ENCODE peak calls at places on chromosome 9, in eight cellular contexts. One of them, this sample, is unnamed.

GRCh38 chr9:136945333-136946227 is 537 bp downstream of the C8G start:
- DNase-seq in HCT116: no peak
- DNase-seq in BE2C: no peak
- DNase-seq in lower leg skin: no peak
- DNase-seq in fibroblast of pulmonary artery: no peak
- DNase-seq in body of pancreas: no peak
- DNase-seq in psoas muscle: peak
- DNase-seq in ovary: no peak
- DNase-seq in this sample: no peak

GRCh38 chr9:29691145-29691544 is 2117.9 kb upstream of the C9orf72 start:
- DNase-seq in HCT116: no peak
- DNase-seq in BE2C: no peak
- DNase-seq in lower leg skin: no peak
- DNase-seq in fibroblast of pulmonary artery: no peak
- DNase-seq in body of pancreas: peak
- DNase-seq in psoas muscle: no peak
- DNase-seq in ovary: no peak
- DNase-seq in this sample: no peak

GRCh38 chr9:4994166-4994890 is 9.3 kb downstream of the JAK2 start:
- DNase-seq in HCT116: no peak
- DNase-seq in BE2C: no peak
- DNase-seq in lower leg skin: no peak
- DNase-seq in fibroblast of pulmonary artery: no peak
- DNase-seq in body of pancreas: no peak
- DNase-seq in psoas muscle: no peak
- DNase-seq in ovary: no peak
- DNase-seq in this sample: no peak

GRCh38 chr9:116842658-116843057 is 155.6 kb downstream of the TRIM32 start:
- DNase-seq in HCT116: no peak
- DNase-seq in BE2C: no peak
- DNase-seq in lower leg skin: no peak
- DNase-seq in fibroblast of pulmonary artery: no peak
- DNase-seq in body of pancreas: no peak
- DNase-seq in psoas muscle: no peak
- DNase-seq in ovary: no peak
- DNase-seq in this sample: no peak

GRCh38 chr9:96344458-96345180 is 38.9 kb downstream of the SLC35D2 start:
- DNase-seq in HCT116: peak
- DNase-seq in BE2C: peak
- DNase-seq in lower leg skin: peak
- DNase-seq in fibroblast of pulmonary artery: peak
- DNase-seq in body of pancreas: peak
- DNase-seq in psoas muscle: peak
- DNase-seq in ovary: peak
- DNase-seq in this sample: peak

GRCh38 chr9:84397151-84397728 is 56.7 kb upstream of the SLC28A3 start:
- DNase-seq in HCT116: peak
- DNase-seq in BE2C: peak
- DNase-seq in lower leg skin: peak
- DNase-seq in fibroblast of pulmonary artery: peak
- DNase-seq in body of pancreas: peak
- DNase-seq in psoas muscle: peak
- DNase-seq in ovary: peak
- DNase-seq in this sample: peak

GRCh38 chr9:93503381-93503780 is 50.0 kb upstream of the FAM120AOS start:
- DNase-seq in HCT116: no peak
- DNase-seq in BE2C: no peak
- DNase-seq in lower leg skin: no peak
- DNase-seq in fibroblast of pulmonary artery: no peak
- DNase-seq in body of pancreas: no peak
- DNase-seq in psoas muscle: no peak
- DNase-seq in ovary: no peak
- DNase-seq in this sample: no peak

GRCh38 chr9:28758971-28759370 is 1185.7 kb upstream of the C9orf72 start:
- DNase-seq in HCT116: no peak
- DNase-seq in BE2C: no peak
- DNase-seq in lower leg skin: no peak
- DNase-seq in fibroblast of pulmonary artery: no peak
- DNase-seq in body of pancreas: no peak
- DNase-seq in psoas muscle: no peak
- DNase-seq in ovary: no peak
- DNase-seq in this sample: no peak

GRCh38 chr9:98016137-98016680 is 33.1 kb downstream of the ANP32B start:
- DNase-seq in HCT116: no peak
- DNase-seq in BE2C: no peak
- DNase-seq in lower leg skin: no peak
- DNase-seq in fibroblast of pulmonary artery: no peak
- DNase-seq in body of pancreas: no peak
- DNase-seq in psoas muscle: no peak
- DNase-seq in ovary: no peak
- DNase-seq in this sample: no peak

GRCh38 chr9:123364241-123364824 is 8.3 kb downstream of the CRB2 start:
- DNase-seq in HCT116: no peak
- DNase-seq in BE2C: no peak
- DNase-seq in lower leg skin: no peak
- DNase-seq in fibroblast of pulmonary artery: peak
- DNase-seq in body of pancreas: no peak
- DNase-seq in psoas muscle: no peak
- DNase-seq in ovary: peak
- DNase-seq in this sample: peak

GRCh38 chr9:16726718-16727451 is 143.6 kb downstream of the BNC2 start:
- DNase-seq in HCT116: no peak
- DNase-seq in BE2C: peak
- DNase-seq in lower leg skin: peak
- DNase-seq in fibroblast of pulmonary artery: peak
- DNase-seq in body of pancreas: peak
- DNase-seq in psoas muscle: peak
- DNase-seq in ovary: peak
- DNase-seq in this sample: peak

GRCh38 chr9:33239922-33240321 is at the start of gene SPINK4:
- DNase-seq in HCT116: no peak
- DNase-seq in BE2C: peak
- DNase-seq in lower leg skin: no peak
- DNase-seq in fibroblast of pulmonary artery: no peak
- DNase-seq in body of pancreas: no peak
- DNase-seq in psoas muscle: peak
- DNase-seq in ovary: no peak
- DNase-seq in this sample: peak

GRCh38 chr9:2859776-2860379 is 16.0 kb upstream of the PUM3 start:
- DNase-seq in HCT116: peak
- DNase-seq in BE2C: peak
- DNase-seq in lower leg skin: no peak
- DNase-seq in fibroblast of pulmonary artery: peak
- DNase-seq in body of pancreas: peak
- DNase-seq in psoas muscle: peak
- DNase-seq in ovary: peak
- DNase-seq in this sample: peak

GRCh38 chr9:96014078-96014477 is 138.6 kb downstream of the ERCC6L2 start:
- DNase-seq in HCT116: no peak
- DNase-seq in BE2C: no peak
- DNase-seq in lower leg skin: no peak
- DNase-seq in fibroblast of pulmonary artery: no peak
- DNase-seq in body of pancreas: no peak
- DNase-seq in psoas muscle: no peak
- DNase-seq in ovary: no peak
- DNase-seq in this sample: no peak

GRCh38 chr9:7791364-7791763 is 8.2 kb downstream of the DMAC1 start:
- DNase-seq in HCT116: no peak
- DNase-seq in BE2C: peak
- DNase-seq in lower leg skin: no peak
- DNase-seq in fibroblast of pulmonary artery: no peak
- DNase-seq in body of pancreas: no peak
- DNase-seq in psoas muscle: no peak
- DNase-seq in ovary: no peak
- DNase-seq in this sample: no peak

GRCh38 chr9:127214421-127215265 is 49.9 kb upstream of the GARNL3 start:
- DNase-seq in HCT116: peak
- DNase-seq in BE2C: peak
- DNase-seq in lower leg skin: no peak
- DNase-seq in fibroblast of pulmonary artery: peak
- DNase-seq in body of pancreas: peak
- DNase-seq in psoas muscle: no peak
- DNase-seq in ovary: peak
- DNase-seq in this sample: peak

GRCh38 chr9:935348-935965 is 41.0 kb upstream of the DMRT3 start:
- DNase-seq in HCT116: no peak
- DNase-seq in BE2C: peak
- DNase-seq in lower leg skin: no peak
- DNase-seq in fibroblast of pulmonary artery: peak
- DNase-seq in body of pancreas: peak
- DNase-seq in psoas muscle: no peak
- DNase-seq in ovary: no peak
- DNase-seq in this sample: peak

GRCh38 chr9:130630506-130631330 is 33.7 kb upstream of the PRDM12 start:
- DNase-seq in HCT116: no peak
- DNase-seq in BE2C: no peak
- DNase-seq in lower leg skin: no peak
- DNase-seq in fibroblast of pulmonary artery: no peak
- DNase-seq in body of pancreas: no peak
- DNase-seq in psoas muscle: no peak
- DNase-seq in ovary: no peak
- DNase-seq in this sample: no peak

DNA sequence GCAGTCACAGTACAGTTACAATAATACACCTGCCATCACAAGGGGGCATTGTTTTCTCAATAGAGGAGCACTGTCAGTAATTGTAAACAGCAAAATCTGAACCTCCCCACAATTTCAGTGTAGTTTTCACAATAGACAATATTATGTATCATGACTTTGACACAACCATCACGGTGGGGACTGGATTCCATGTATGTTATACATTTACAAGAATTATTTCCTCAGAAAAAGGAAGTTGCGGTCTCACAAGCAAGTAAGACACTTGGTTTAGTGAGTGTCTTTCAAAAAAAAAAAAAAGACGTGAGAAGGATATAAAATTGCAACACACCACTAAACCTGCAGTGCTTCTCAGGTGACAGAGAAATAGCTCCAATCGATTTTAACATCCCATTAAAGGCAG is 586.2 kb downstream of the PTPRD start:
- DNase-seq in HCT116: no peak
- DNase-seq in BE2C: no peak
- DNase-seq in lower leg skin: no peak
- DNase-seq in fibroblast of pulmonary artery: no peak
- DNase-seq in body of pancreas: no peak
- DNase-seq in psoas muscle: no peak
- DNase-seq in ovary: no peak
- DNase-seq in this sample: no peak
- TF ChIP-seq CTCF in HCT116: no peak
- TF ChIP-seq CTCF in BE2C: no peak
- TF ChIP-seq CTCF in lower leg skin: no peak
- TF ChIP-seq CTCF in fibroblast of pulmonary artery: no peak
- TF ChIP-seq CTCF in body of pancreas: no peak
- TF ChIP-seq CTCF in psoas muscle: no peak
- TF ChIP-seq CTCF in ovary: no peak
- TF ChIP-seq CTCF in this sample: no peak

GRCh38 chr9:132410642-132411041 is 631 bp downstream of the CFAP77 start:
- DNase-seq in HCT116: no peak
- DNase-seq in BE2C: no peak
- DNase-seq in lower leg skin: no peak
- DNase-seq in fibroblast of pulmonary artery: no peak
- DNase-seq in body of pancreas: no peak
- DNase-seq in psoas muscle: no peak
- DNase-seq in ovary: no peak
- DNase-seq in this sample: no peak
- H3K4me3 ChIP-seq in HCT116: peak
- H3K4me3 ChIP-seq in BE2C: peak
- H3K4me3 ChIP-seq in lower leg skin: peak
- H3K4me3 ChIP-seq in fibroblast of pulmonary artery: peak
- H3K4me3 ChIP-seq in body of pancreas: no peak
- H3K4me3 ChIP-seq in psoas muscle: peak
- H3K4me3 ChIP-seq in ovary: peak
- H3K4me3 ChIP-seq in this sample: peak

GRCh38 chr9:128555180-128555721 is 2.9 kb downstream of the SPTAN1 start:
- DNase-seq in HCT116: peak
- DNase-seq in BE2C: no peak
- DNase-seq in lower leg skin: peak
- DNase-seq in fibroblast of pulmonary artery: peak
- DNase-seq in body of pancreas: peak
- DNase-seq in psoas muscle: no peak
- DNase-seq in ovary: peak
- DNase-seq in this sample: peak

GRCh38 chr9:128553695-128554094 is 1.3 kb downstream of the SPTAN1 start:
- DNase-seq in HCT116: no peak
- DNase-seq in BE2C: no peak
- DNase-seq in lower leg skin: no peak
- DNase-seq in fibroblast of pulmonary artery: peak
- DNase-seq in body of pancreas: no peak
- DNase-seq in psoas muscle: no peak
- DNase-seq in ovary: no peak
- DNase-seq in this sample: peak

GRCh38 chr9:128556276-128556675 is 3.9 kb downstream of the SPTAN1 start:
- DNase-seq in HCT116: no peak
- DNase-seq in BE2C: no peak
- DNase-seq in lower leg skin: no peak
- DNase-seq in fibroblast of pulmonary artery: no peak
- DNase-seq in body of pancreas: no peak
- DNase-seq in psoas muscle: no peak
- DNase-seq in ovary: no peak
- DNase-seq in this sample: no peak

GRCh38 chr9:128552744-128553221 is 396 bp downstream of the SPTAN1 start:
- DNase-seq in HCT116: no peak
- DNase-seq in BE2C: peak
- DNase-seq in lower leg skin: peak
- DNase-seq in fibroblast of pulmonary artery: peak
- DNase-seq in body of pancreas: peak
- DNase-seq in psoas muscle: peak
- DNase-seq in ovary: peak
- DNase-seq in this sample: no peak

DNA sequence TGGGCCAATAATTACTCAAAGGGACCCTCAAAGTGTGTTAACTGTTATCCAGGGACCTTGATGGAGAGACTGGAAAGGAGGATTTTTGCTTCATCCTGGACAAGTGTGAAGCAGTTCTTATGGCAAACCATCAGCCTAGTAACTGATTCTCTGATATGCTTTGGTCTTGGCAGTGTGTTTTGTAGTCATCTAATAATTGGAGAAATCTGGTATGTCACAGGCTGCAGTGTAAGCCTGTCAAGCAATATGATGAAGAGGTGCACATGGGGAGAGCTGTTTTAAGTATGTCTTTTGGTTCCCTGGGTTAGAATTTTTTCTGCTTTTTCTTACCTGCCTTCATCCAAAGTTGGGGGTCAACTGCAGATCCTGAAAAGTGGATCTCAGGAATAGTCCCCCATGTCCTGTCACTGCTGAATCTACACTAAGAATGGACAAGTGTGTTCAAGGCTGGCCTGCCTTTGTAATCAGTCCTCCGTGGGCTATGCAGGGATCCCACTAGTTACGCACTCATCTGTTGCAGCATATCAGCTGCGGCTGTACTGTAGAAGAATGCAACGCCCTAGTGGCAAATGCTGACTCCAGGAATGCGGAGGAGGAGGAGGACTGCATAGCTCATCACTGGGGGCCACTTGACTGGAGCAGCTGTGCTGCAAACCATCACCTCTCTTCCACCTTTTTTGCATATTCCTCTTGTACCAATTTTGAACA is 1.9 kb downstream of the SPTAN1 start:
- DNase-seq in HCT116: peak
- DNase-seq in BE2C: no peak
- DNase-seq in lower leg skin: peak
- DNase-seq in fibroblast of pulmonary artery: peak
- DNase-seq in body of pancreas: peak
- DNase-seq in psoas muscle: peak
- DNase-seq in ovary: peak
- DNase-seq in this sample: peak
- TF ChIP-seq CTCF in HCT116: no peak
- TF ChIP-seq CTCF in BE2C: no peak
- TF ChIP-seq CTCF in lower leg skin: no peak
- TF ChIP-seq CTCF in fibroblast of pulmonary artery: no peak
- TF ChIP-seq CTCF in body of pancreas: no peak
- TF ChIP-seq CTCF in psoas muscle: no peak
- TF ChIP-seq CTCF in ovary: no peak
- TF ChIP-seq CTCF in this sample: peak

GRCh38 chr9:107491081-107492053 is 1.8 kb upstream of the KLF4 start:
- DNase-seq in HCT116: no peak
- DNase-seq in BE2C: no peak
- DNase-seq in lower leg skin: peak
- DNase-seq in fibroblast of pulmonary artery: no peak
- DNase-seq in body of pancreas: peak
- DNase-seq in psoas muscle: peak
- DNase-seq in ovary: peak
- DNase-seq in this sample: no peak
- H3K4me3 ChIP-seq in HCT116: no peak
- H3K4me3 ChIP-seq in BE2C: no peak
- H3K4me3 ChIP-seq in lower leg skin: no peak
- H3K4me3 ChIP-seq in fibroblast of pulmonary artery: peak
- H3K4me3 ChIP-seq in body of pancreas: no peak
- H3K4me3 ChIP-seq in psoas muscle: peak
- H3K4me3 ChIP-seq in ovary: peak
- H3K4me3 ChIP-seq in this sample: no peak